ENCODE peak calls at places on chromosomes 11 and 22, in four cellular contexts. One of them, this sample, is unnamed.
A peak's percentile ranks its signal among the peaks of the same experiment; 100 is the strongest.

GRCh38 chr11:68379216-68379615 is 66.8 kb downstream of the LRP5 start:
- DNase-seq in HepG2: no peak
- DNase-seq in H1: no peak
- DNase-seq in GM12878: no peak
- DNase-seq in this sample: no peak

GRCh38 chr22:20316217-20316843 is 3.5 kb downstream of the DGCR6L start:
- DNase-seq in HepG2: no peak
- DNase-seq in H1: no peak
- DNase-seq in GM12878: no peak
- DNase-seq in this sample: no peak

GRCh38 chr11:8091671-8092070 is 10.7 kb downstream of the TUB start:
- DNase-seq in HepG2: no peak
- DNase-seq in H1: no peak
- DNase-seq in GM12878: no peak
- DNase-seq in this sample: no peak

GRCh38 chr11:10310301-10310841 is 5.5 kb downstream of the ADM start:
- DNase-seq in HepG2: no peak
- DNase-seq in H1: no peak
- DNase-seq in GM12878: no peak
- DNase-seq in this sample: no peak

GRCh38 chr11:126561327-126561893 is 205.9 kb downstream of the ST3GAL4 start:
- DNase-seq in HepG2: peak; percentile 34
- DNase-seq in H1: peak; percentile 46
- DNase-seq in GM12878: no peak
- DNase-seq in this sample: peak; percentile 79

GRCh38 chr11:97557399-97557798 is 1167.6 kb downstream of the JRKL start:
- DNase-seq in HepG2: no peak
- DNase-seq in H1: no peak
- DNase-seq in GM12878: no peak
- DNase-seq in this sample: no peak

GRCh38 chr11:113817162-113817561 is 37.6 kb downstream of the CLDN25 start:
- DNase-seq in HepG2: no peak
- DNase-seq in H1: no peak
- DNase-seq in GM12878: no peak
- DNase-seq in this sample: no peak

GRCh38 chr11:8871283-8871775 is 39.7 kb upstream of the AKIP1 start:
- DNase-seq in HepG2: peak; percentile 26
- DNase-seq in H1: no peak
- DNase-seq in GM12878: no peak
- DNase-seq in this sample: peak; percentile 32

GRCh38 chr11:28090052-28090749 is 17.8 kb downstream of the KIF18A start:
- DNase-seq in HepG2: no peak
- DNase-seq in H1: no peak
- DNase-seq in GM12878: no peak
- DNase-seq in this sample: no peak

GRCh38 chr22:44625981-44626687 is 75.9 kb upstream of the PRR5 start:
- DNase-seq in HepG2: peak; percentile 51
- DNase-seq in H1: peak; percentile 31
- DNase-seq in GM12878: peak; percentile 15
- DNase-seq in this sample: no peak

GRCh38 chr11:47987781-47988180 is 7.4 kb downstream of the PTPRJ start:
- DNase-seq in HepG2: no peak
- DNase-seq in H1: no peak
- DNase-seq in GM12878: no peak
- DNase-seq in this sample: no peak
- H3K4me1 ChIP-seq in HepG2: peaks cover 35% of the 10 kb centered on the region
- H3K4me1 ChIP-seq in H1: no peaks in the 10 kb centered on the region
- H3K4me1 ChIP-seq in GM12878: peaks cover 57% of the 10 kb centered on the region
- H3K4me1 ChIP-seq in this sample: peaks cover 6% of the 10 kb centered on the region

GRCh38 chr11:77086521-77087472 is 15.8 kb upstream of the OMP start:
- DNase-seq in HepG2: peak; percentile 39
- DNase-seq in H1: no peak
- DNase-seq in GM12878: no peak
- DNase-seq in this sample: no peak
- TF ChIP-seq YY1 in HepG2: no peak
- TF ChIP-seq YY1 in H1: no peak
- TF ChIP-seq YY1 in GM12878: no peak
- TF ChIP-seq YY1 in this sample: no peak

GRCh38 chr11:20612416-20612815 is 13.0 kb downstream of the SLC6A5 start:
- DNase-seq in HepG2: no peak
- DNase-seq in H1: no peak
- DNase-seq in GM12878: no peak
- DNase-seq in this sample: no peak
- TF ChIP-seq SUZ12 in HepG2: no peak
- TF ChIP-seq SUZ12 in H1: no peak
- TF ChIP-seq SUZ12 in GM12878: no peak
- TF ChIP-seq SUZ12 in this sample: no peak

GRCh38 chr11:80606726-80607125 is 1165.9 kb upstream of the TENM4 start:
- DNase-seq in HepG2: no peak
- DNase-seq in H1: no peak
- DNase-seq in GM12878: no peak
- DNase-seq in this sample: no peak
- H3K4me1 ChIP-seq in HepG2: no peaks in the 10 kb centered on the region
- H3K4me1 ChIP-seq in H1: no peaks in the 10 kb centered on the region
- H3K4me1 ChIP-seq in GM12878: no peaks in the 10 kb centered on the region
- H3K4me1 ChIP-seq in this sample: no peaks in the 10 kb centered on the region

DNA sequence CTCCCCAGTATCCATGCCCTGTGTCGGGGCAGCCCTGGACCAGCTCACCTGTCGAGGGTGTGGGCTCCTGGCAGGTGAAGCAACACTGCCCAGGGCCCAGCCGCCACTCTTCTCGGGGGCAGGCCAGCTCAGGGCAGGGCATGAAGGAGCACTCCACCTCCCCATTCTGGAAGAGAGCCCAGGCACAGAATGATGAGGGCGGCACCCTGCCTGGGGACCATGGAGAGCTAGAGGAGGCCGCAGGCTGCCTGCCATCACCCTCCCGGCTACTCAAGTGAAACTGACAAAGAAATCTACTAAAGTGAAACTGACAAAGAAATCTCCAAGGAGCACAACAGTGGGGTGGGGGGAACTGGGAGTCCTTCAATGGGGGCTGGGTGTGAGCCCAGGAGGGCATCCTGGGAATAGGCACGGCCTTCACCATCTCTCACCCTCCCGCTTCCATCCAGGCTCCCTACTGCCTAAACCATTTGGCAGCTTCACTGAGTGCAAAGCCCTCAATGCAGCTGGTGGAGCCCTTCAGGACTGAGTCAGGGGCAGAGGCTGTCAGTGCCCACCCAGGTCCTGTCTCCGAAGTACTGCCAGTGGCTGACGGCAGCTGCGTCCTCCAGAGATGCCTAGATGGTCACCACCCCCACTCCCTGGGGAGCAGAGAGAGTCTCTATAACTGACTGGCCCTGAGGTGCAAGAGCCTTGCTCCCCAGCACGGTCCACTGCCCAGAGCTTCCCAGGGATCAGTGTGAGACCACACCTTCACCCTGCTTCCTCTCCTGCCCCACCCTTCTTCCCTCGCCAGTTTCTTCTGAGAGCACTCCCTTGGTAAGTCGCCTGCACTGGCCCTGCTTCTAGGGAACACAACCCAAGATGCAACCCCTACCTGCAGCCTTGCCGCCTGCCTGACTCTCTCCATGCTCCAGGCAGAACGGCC is 21.7 kb downstream of the VWCE start:
- DNase-seq in HepG2: no peak
- DNase-seq in H1: no peak
- DNase-seq in GM12878: no peak
- DNase-seq in this sample: no peak
- TF ChIP-seq YY1 in HepG2: no peak
- TF ChIP-seq YY1 in H1: no peak
- TF ChIP-seq YY1 in GM12878: no peak
- TF ChIP-seq YY1 in this sample: no peak

GRCh38 chr22:50186181-50186731 is 543 bp downstream of the TRABD start:
- DNase-seq in HepG2: no peak
- DNase-seq in H1: no peak
- DNase-seq in GM12878: no peak
- DNase-seq in this sample: no peak
- TF ChIP-seq SUZ12 in HepG2: no peak
- TF ChIP-seq SUZ12 in H1: no peak
- TF ChIP-seq SUZ12 in GM12878: no peak
- TF ChIP-seq SUZ12 in this sample: no peak

DNA sequence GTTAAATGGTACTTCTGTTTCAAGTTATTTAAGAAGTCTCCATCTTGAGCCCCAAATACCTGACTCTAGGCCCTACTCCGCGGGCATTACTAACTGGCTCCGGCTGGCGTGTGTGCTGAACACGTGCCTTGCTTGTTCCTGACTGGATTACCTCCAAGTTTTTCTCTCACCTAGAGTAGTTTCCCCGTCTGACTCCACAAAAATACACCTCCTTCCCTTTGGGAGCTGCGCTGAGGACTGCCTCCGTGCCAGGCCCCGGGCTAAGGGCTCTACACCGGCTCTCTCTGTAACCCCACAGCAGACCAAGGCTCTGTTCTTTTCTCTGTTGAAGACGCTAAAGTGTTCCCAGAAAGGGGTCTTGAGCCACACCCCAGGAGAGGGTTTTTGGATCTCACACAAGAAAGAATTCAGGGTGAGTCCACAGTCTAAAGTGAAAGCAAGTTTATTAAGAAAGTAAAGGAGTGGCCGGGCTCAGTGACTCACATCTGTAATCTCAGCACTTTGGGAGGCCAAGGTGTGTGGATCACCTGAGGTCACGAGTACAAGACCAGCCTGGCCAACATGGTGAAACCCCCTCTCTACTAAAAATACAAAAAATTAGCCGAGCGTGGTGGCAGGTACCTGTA is 61.8 kb downstream of the ANO1 start:
- DNase-seq in HepG2: no peak
- DNase-seq in H1: no peak
- DNase-seq in GM12878: no peak
- DNase-seq in this sample: no peak
- H3K4me1 ChIP-seq in HepG2: no peaks in the 10 kb centered on the region
- H3K4me1 ChIP-seq in H1: peaks cover 27% of the 10 kb centered on the region
- H3K4me1 ChIP-seq in GM12878: no peaks in the 10 kb centered on the region
- H3K4me1 ChIP-seq in this sample: peaks cover 21% of the 10 kb centered on the region